ENCODE peak calls at places on chromosomes 2 and 18, in six cellular contexts. I is PC-3, C is H9, Y is MM.1S, E is HepG2, X is fibroblast of lung. V is an unnamed sample.

GRCh38 chr2:188146888-188147287 is 144.8 kb upstream of the GULP1 start:
- DNase-seq in C (no peak), I (no peak), X (no peak), E (no peak), Y (no peak), V (no peak)

GRCh38 chr2:223768179-223768578 is 69.2 kb downstream of the AP1S3 start:
- DNase-seq in E (no peak), C (no peak), I (no peak), Y (no peak), X (no peak), V (no peak)

GRCh38 chr18:64972545-64972944 is 778.3 kb upstream of the CDH7 start:
- DNase-seq in X (no peak), I (peak; percentile 33), C (no peak), E (no peak), Y (no peak), V (no peak)

GRCh38 chr2:135819211-135819610 is 17.8 kb downstream of the LCT start:
- DNase-seq in X (peak; percentile 17), E (peak; percentile 29), C (peak; percentile 65), Y (no peak), I (peak; percentile 36), V (no peak)

GRCh38 chr2:162073776-162074578 is at the start of gene DPP4:
- DNase-seq in E (peak; percentile 65), C (peak; percentile 66), Y (peak; percentile 50), I (peak; percentile 62), X (no peak), V (no peak)

GRCh38 chr2:24625728-24626484 is 134.9 kb downstream of the NCOA1 start:
- DNase-seq in X (no peak), E (no peak), Y (no peak), I (no peak), C (no peak), V (no peak)

GRCh38 chr2:103810875-103811274 is 1043.0 kb upstream of the POU3F3 start:
- DNase-seq in I (no peak), E (no peak), Y (no peak), X (no peak), C (no peak), V (no peak)

GRCh38 chr2:64905338-64906024 is 83.7 kb upstream of the SLC1A4 start:
- DNase-seq in Y (no peak), X (no peak), I (no peak), C (no peak), E (no peak), V (no peak)

GRCh38 chr2:95032868-95033603 is 7.5 kb downstream of the MAL start:
- DNase-seq in X (no peak), E (no peak), I (no peak), Y (no peak), C (no peak), V (no peak)

GRCh38 chr2:175600024-175600831 is 401.8 kb downstream of the LNPK start:
- DNase-seq in I (peak; percentile 5), Y (no peak), E (no peak), X (peak; percentile 18), C (no peak), V (peak; percentile 4)

GRCh38 chr2:98118161-98118560 is 31.2 kb downstream of the VWA3B start:
- DNase-seq in Y (no peak), X (no peak), E (no peak), I (peak; percentile 42), C (no peak), V (peak; percentile 50)

GRCh38 chr18:55405655-55406373 is 182.2 kb downstream of the TCF4 start:
- DNase-seq in E (no peak), X (peak; percentile 96), I (peak; percentile 93), Y (no peak), C (no peak), V (peak; percentile 84)

GRCh38 chr2:65329551-65329950 is 101.9 kb downstream of the ACTR2 start:
- DNase-seq in E (no peak), X (no peak), Y (no peak), I (no peak), C (no peak), V (no peak)

GRCh38 chr2:236855866-236856855 is 229.5 kb upstream of the COPS8 start:
- DNase-seq in I (no peak), C (no peak), E (no peak), Y (no peak), X (no peak), V (no peak)

GRCh38 chr2:69359371-69359770 is 27.7 kb downstream of the GFPT1 start:
- DNase-seq in X (no peak), Y (no peak), E (no peak), I (no peak), C (no peak), V (no peak)

GRCh38 chr2:10220516-10221391 is 82.0 kb upstream of the HPCAL1 start:
- DNase-seq in E (no peak), Y (no peak), I (peak; percentile 90), C (no peak), X (peak; percentile 78), V (peak; percentile 40)

GRCh38 chr2:156331572-156332451 is 709 bp downstream of the NR4A2 start:
- DNase-seq in E (no peak), I (peak; percentile 69), Y (no peak), X (peak; percentile 87), C (peak; percentile 42), V (peak; percentile 78)

DNA sequence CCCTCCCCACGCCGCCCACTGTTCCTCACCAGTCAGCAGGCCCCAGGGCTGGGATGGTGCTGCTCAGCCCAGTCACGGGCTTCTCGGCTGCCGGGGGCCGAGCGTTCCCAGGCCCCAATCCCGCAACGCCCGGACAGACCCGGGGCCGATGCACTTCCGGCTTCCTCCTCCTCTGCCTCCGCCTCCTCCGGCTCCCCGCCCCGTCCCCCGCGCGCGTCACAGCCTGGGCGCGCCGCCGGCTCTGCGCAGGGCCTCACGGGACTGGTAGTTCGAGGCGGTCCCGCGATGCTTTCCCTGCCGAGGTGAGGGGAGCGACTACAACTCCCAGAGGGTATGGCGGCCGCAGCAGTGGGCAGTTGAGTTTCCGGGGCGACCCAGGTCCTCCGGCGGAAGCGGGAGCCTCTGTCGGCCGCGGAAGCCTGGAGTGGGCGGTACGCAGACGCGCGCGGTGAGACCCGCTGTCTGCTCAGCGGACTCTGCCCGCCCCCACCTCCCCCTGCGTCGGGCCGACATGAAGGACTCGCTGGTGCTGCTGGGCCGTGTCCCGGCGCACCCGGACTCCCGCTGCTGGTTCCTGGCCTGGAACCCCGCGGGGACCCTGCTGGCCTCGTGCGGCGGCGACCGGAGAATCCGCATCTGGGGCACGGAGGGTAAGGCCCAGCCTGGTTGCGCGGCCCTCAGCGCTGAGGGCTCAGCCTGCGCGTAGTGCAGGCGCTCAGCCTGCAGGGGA is at the start of the genes CIAO1 and TMEM127:
- DNase-seq in X (peak; percentile 97), C (peak; percentile 99), Y (peak; percentile 98), I (peak; percentile 98), E (peak; percentile 98), V (peak; percentile 99)
- TF ChIP-seq CTCF in X (peak; percentile 29), C (peak; percentile 44), Y (no peak), I (peak; percentile 20), E (peak; percentile 58), V (no peak)

GRCh38 chr2:220279372-220279771 is 651.9 kb downstream of the SLC4A3 start:
- DNase-seq in I (peak; percentile 96), X (peak; percentile 77), E (no peak), C (no peak), Y (no peak), V (peak; percentile 98)
- H2AFZ ChIP-seq in I (no peak overlapping the region), X (no peak overlapping the region), E (no peak overlapping the region), C (no peak overlapping the region), Y (no peak overlapping the region), V (no peak overlapping the region)

DNA sequence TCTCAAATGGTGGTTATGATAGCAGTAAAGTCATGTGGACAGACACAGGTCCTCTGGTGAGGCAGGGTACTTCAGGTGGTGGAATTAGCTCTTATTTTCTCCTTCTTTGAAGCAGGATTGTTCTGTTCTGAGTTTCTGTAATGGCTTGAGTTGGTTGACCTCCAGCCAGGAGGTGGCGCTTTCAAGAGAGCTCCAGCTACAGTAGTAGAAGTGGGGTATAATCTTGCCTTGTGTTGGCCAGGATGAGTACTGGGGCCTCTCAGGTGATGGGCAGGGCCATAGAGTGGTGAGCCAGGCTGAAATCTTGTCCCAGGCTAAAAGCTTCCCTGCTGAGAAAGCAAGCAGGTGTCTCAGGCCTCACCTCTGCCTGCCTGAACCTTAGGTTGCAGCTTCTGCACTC is 52.5 kb upstream of the CSRNP3 start:
- DNase-seq in X (no peak), Y (no peak), E (no peak), C (no peak), I (no peak), V (no peak)
- TF ChIP-seq CTCF in X (no peak), Y (peak; percentile 25), E (peak; percentile 31), C (peak; percentile 37), I (no peak), V (no peak)

GRCh38 chr2:238820197-238820596 is 27.7 kb upstream of the TWIST2 start:
- DNase-seq in C (no peak), E (no peak), Y (no peak), I (no peak), X (no peak), V (no peak)
- H2AFZ ChIP-seq in C (no peak overlapping the region), E (no peak overlapping the region), Y (no peak overlapping the region), I (no peak overlapping the region), X (no peak overlapping the region), V (no peak overlapping the region)

DNA sequence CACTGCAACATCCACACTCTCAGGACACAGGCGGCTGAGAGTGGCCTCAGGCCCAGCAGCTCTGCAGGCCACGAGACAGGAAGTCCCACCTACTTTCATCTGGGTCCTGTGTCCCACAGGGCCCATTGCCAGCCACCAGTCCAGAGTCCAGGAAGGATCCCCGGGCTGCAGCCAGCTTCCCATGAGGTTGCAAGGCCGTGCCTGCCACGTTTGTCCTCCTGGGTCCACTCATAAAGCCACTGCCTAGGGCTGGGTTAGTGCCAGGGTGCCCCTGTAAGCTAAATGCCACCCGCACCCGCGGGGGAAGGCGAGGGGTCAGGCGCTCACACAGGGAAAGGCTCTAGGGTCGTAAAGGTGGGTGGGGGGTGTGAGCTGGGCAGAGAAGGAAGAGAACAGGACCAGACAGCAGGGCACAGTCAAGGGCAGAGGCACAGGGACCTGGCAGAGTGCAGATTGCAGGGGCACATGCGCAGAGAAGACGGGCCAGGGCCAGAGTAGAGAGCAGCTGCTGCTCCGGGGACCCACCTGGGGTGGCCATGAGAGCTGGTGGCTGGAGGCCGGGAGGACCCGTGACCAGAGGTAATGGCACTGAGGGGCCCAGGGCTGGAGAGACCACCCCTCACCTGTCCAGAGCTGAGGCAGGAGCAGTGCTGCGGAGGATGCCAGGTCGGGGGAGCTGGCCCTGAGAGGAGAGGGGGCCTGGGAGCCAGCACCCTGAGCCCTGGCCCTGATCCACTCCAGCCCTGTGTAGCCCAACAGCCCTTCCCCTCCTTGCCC is 8.0 kb downstream of the AGXT start:
- DNase-seq in C (no peak), E (peak; percentile 94), X (no peak), Y (no peak), I (no peak), V (no peak)
- TF ChIP-seq CTCF in C (no peak), E (no peak), X (no peak), Y (no peak), I (no peak), V (no peak)

GRCh38 chr18:74239567-74239966 is 52.2 kb downstream of the CYB5A start:
- DNase-seq in E (no peak), C (no peak), X (no peak), Y (no peak), I (no peak), V (no peak)

GRCh38 chr18:74230922-74231714 is 60.6 kb downstream of the CYB5A start:
- DNase-seq in E (no peak), Y (no peak), X (no peak), C (no peak), I (peak; percentile 79), V (peak; percentile 6)

GRCh38 chr18:74233933-74234325 is 57.8 kb downstream of the CYB5A start:
- DNase-seq in C (no peak), E (no peak), Y (no peak), X (no peak), I (no peak), V (no peak)

GRCh38 chr18:74229891-74230290 is 61.9 kb downstream of the CYB5A start:
- DNase-seq in E (no peak), X (no peak), C (no peak), I (no peak), Y (no peak), V (no peak)

GRCh38 chr18:74234326-74235171 is 57.2 kb downstream of the CYB5A start:
- DNase-seq in C (no peak), I (peak; percentile 73), Y (no peak), E (peak; percentile 98), X (peak; percentile 89), V (peak; percentile 41)
- H2AFZ ChIP-seq in C (no peak overlapping the region), I (no peak overlapping the region), Y (no peak overlapping the region), E (peak overlapping the region; percentile 76), X (no peak overlapping the region), V (no peak overlapping the region)

V was measured in mammary epithelial cell.